ENCODE peak calls at places on chromosome 16, in eight cellular contexts. C is H1; S is A673; U is CD8-positive, alpha-beta T cell; F is GM23338; L is naive thymus-derived CD4-positive, alpha-beta T cell; Q is neuronal stem cell; D is NT2/D1. I is an unnamed sample.

GRCh38 chr16:3608069-3608468 is 3.3 kb downstream of the SLX4 start:
- DNase-seq in Q (no peak), S (no peak), U (no peak), L (no peak), C (no peak), D (no peak), F (no peak), I (no peak)

GRCh38 chr16:1581804-1582203 is 30.1 kb downstream of the IFT140 start:
- DNase-seq in C (no peak), L (no peak), U (no peak), D (no peak), F (no peak), S (no peak), Q (no peak), I (no peak)

GRCh38 chr16:26983426-26983825 is 83.3 kb upstream of the C16orf82 start:
- DNase-seq in S (no peak), U (no peak), L (no peak), Q (no peak), D (peak; percentile 20), F (no peak), C (no peak), I (no peak)

GRCh38 chr16:88527186-88527936 is 42.8 kb upstream of the ZC3H18 start:
- DNase-seq in U (peak; percentile 81), C (peak; percentile 94), Q (peak; percentile 66), D (no peak), F (peak; percentile 89), S (peak; percentile 49), L (peak; percentile 75), I (peak; percentile 42)

GRCh38 chr16:67571981-67572431 is 9.7 kb downstream of the CTCF start:
- DNase-seq in U (no peak), S (peak; percentile 42), F (no peak), C (no peak), Q (no peak), L (no peak), D (no peak), I (no peak)

GRCh38 chr16:47600376-47600775 is 139.2 kb downstream of the PHKB start:
- DNase-seq in C (no peak), L (no peak), U (no peak), D (no peak), S (no peak), Q (no peak), F (no peak), I (no peak)

GRCh38 chr16:80954985-80955384 is 51.7 kb downstream of the CMC2 start:
- DNase-seq in S (no peak), F (no peak), D (no peak), C (no peak), Q (no peak), U (no peak), L (no peak), I (no peak)

GRCh38 chr16:64455275-64455674 is 666.6 kb downstream of the CDH11 start:
- DNase-seq in U (no peak), L (no peak), Q (no peak), C (no peak), D (no peak), S (no peak), F (no peak), I (no peak)

GRCh38 chr16:66798162-66798561 is 3.2 kb downstream of the TERB1 start:
- DNase-seq in Q (no peak), D (no peak), U (no peak), L (no peak), F (no peak), S (no peak), C (no peak), I (no peak)

GRCh38 chr16:19913306-19913717 is 28.7 kb upstream of the GPRC5B start:
- DNase-seq in Q (no peak), C (no peak), D (no peak), L (no peak), F (no peak), U (no peak), S (no peak), I (no peak)

GRCh38 chr16:50381679-50382440 is 13.1 kb upstream of the BRD7 start:
- DNase-seq in U (no peak), L (no peak), F (peak; percentile 66), S (no peak), Q (no peak), C (no peak), D (no peak), I (no peak)

GRCh38 chr16:87821346-87822001 is 47.8 kb downstream of the SLC7A5 start:
- DNase-seq in D (no peak), Q (no peak), C (no peak), F (no peak), S (no peak), U (no peak), L (no peak), I (peak; percentile 57)

GRCh38 chr16:72620853-72621252 is 427.1 kb downstream of the ZFHX3 start:
- DNase-seq in F (no peak), C (no peak), L (no peak), D (no peak), Q (no peak), S (no peak), U (no peak), I (no peak)

GRCh38 chr16:48511716-48512115 is 98.3 kb downstream of the N4BP1 start:
- DNase-seq in C (no peak), L (no peak), D (no peak), Q (no peak), S (no peak), F (no peak), U (no peak), I (no peak)

GRCh38 chr16:7352114-7352513 is 19.5 kb downstream of the RBFOX1 start:
- DNase-seq in Q (no peak), F (no peak), D (no peak), L (no peak), C (no peak), U (no peak), S (no peak), I (no peak)

GRCh38 chr16:31213342-31213741 is 577 bp upstream of the TRIM72 start:
- DNase-seq in L (no peak), D (no peak), C (no peak), F (no peak), U (no peak), Q (no peak), S (no peak), I (no peak)

GRCh38 chr16:82935781-82936180 is 309.0 kb downstream of the CDH13 start:
- DNase-seq in L (no peak), U (no peak), F (no peak), D (no peak), S (peak; percentile 33), Q (no peak), C (no peak), I (no peak)

GRCh38 chr16:19830902-19831555 is 53.6 kb downstream of the GPRC5B start:
- DNase-seq in D (no peak), S (no peak), Q (no peak), L (no peak), F (no peak), U (no peak), C (no peak), I (no peak)

GRCh38 chr16:87956169-87956770 is 5.0 kb downstream of the BANP start:
- DNase-seq in D (no peak), L (peak; percentile 70), S (no peak), U (peak; percentile 72), C (no peak), Q (peak; percentile 39), F (peak; percentile 32), I (peak; percentile 75)

GRCh38 chr16:90026135-90026534 is 6.9 kb upstream of the DBNDD1 start:
- DNase-seq in D (no peak), U (no peak), F (peak; percentile 40), L (no peak), S (no peak), Q (no peak), C (no peak), I (no peak)
- H3K4me3 ChIP-seq in D (no peak overlapping the region), U (no peak overlapping the region), F (no peak overlapping the region), L (no peak overlapping the region), S (no peak overlapping the region), Q (no peak overlapping the region), C (no peak overlapping the region), I (no peak overlapping the region)

GRCh38 chr16:22624038-22624656 is 113.5 kb downstream of the NPIPB5 start:
- DNase-seq in F (no peak), D (no peak), S (no peak), Q (no peak), L (no peak), U (no peak), C (peak; percentile 43), I (no peak)

GRCh38 chr16:22623351-22623781 is 112.7 kb downstream of the NPIPB5 start:
- DNase-seq in D (no peak), Q (no peak), S (no peak), L (no peak), C (peak; percentile 29), U (no peak), F (no peak), I (no peak)

GRCh38 chr16:22618842-22619241 is 108.2 kb downstream of the NPIPB5 start:
- DNase-seq in S (no peak), D (no peak), U (no peak), Q (no peak), F (no peak), C (peak; percentile 22), L (no peak), I (no peak)

GRCh38 chr16:22622703-22623102 is 112.0 kb downstream of the NPIPB5 start:
- DNase-seq in U (no peak), Q (no peak), D (no peak), F (no peak), C (no peak), L (no peak), S (no peak), I (no peak)

GRCh38 chr16:22621571-22622148 is 111.0 kb downstream of the NPIPB5 start:
- DNase-seq in D (no peak), F (no peak), U (no peak), C (no peak), L (no peak), Q (no peak), S (no peak), I (no peak)
- H3K4me3 ChIP-seq in D (no peak overlapping the region), F (no peak overlapping the region), U (no peak overlapping the region), C (no peak overlapping the region), L (no peak overlapping the region), Q (no peak overlapping the region), S (no peak overlapping the region), I (no peak overlapping the region)

DNA sequence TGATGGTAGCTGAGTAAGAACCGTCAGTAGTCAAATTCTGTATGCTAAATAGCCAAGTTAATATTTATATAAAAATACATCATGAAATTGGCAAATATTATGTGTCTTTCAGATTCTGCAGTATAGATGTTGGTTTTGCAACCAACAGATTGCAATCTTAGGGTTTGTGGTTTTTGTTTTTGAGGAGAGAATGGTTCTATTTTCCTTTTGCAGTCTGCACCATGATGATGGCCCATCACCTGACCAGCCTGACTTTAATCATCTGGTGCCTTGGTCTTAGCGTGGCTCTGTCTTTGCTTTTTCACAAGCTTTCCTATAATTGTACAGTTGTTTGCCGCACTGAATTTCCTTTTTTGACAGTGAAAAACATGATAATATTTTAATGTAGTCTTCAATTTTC is 50.7 kb downstream of the NUP93 start:
- DNase-seq in U (no peak), S (no peak), D (no peak), L (no peak), Q (no peak), F (no peak), C (no peak), I (no peak)
- H3K4me3 ChIP-seq in U (no peak overlapping the region), S (no peak overlapping the region), D (no peak overlapping the region), L (no peak overlapping the region), Q (no peak overlapping the region), F (no peak overlapping the region), C (no peak overlapping the region), I (no peak overlapping the region)

DNA sequence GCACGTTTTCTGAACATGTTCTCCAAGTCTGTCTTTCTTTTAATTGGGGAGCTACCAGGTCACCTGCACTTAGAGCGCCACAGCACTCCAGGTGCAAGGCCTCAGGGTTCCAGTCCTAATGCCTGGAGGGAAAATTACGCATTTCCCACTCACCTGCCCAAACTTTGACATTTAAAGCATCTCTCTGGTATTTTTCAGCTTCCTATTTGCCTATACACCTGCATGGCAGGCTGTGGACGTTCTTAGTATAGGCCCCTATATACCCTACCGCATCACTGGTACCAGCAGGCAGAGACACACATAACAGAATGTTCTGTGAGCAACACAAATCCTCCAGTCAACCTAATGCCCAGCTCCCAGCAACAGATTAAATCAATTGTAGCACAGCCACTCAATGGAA is 213.3 kb downstream of the MRTFB start:
- DNase-seq in L (no peak), U (no peak), S (no peak), Q (no peak), C (peak; percentile 46), D (no peak), F (peak; percentile 19), I (no peak)
- H3K4me3 ChIP-seq in L (no peak overlapping the region), U (no peak overlapping the region), S (peak overlapping the region; percentile 79), Q (no peak overlapping the region), C (peak overlapping the region; percentile 65), D (peak overlapping the region; percentile 65), F (peak overlapping the region; percentile 95), I (peak overlapping the region; percentile 77)